ENCODE peak calls at places on chromosomes 2 and 18, in five cellular contexts. F is endothelial cell of umbilical vein, L is tibial nerve, G is HepG2, U is sigmoid colon. K is an unnamed sample.

GRCh38 chr2:17606851-17607250 is 66.4 kb downstream of the VSNL1 start:
- DNase-seq in U (no peak), F (no peak), G (no peak), L (no peak), K (no peak)

GRCh38 chr2:127007652-127008051 is 99.3 kb downstream of the BIN1 start:
- DNase-seq in G (no peak), L (no peak), U (no peak), F (no peak), K (no peak)

GRCh38 chr2:37554157-37554515 is 117.3 kb downstream of the CDC42EP3 start:
- DNase-seq in G (no peak), F (no peak), L (no peak), U (no peak), K (no peak)

GRCh38 chr2:71629273-71629672 is 175.9 kb downstream of the DYSF start:
- DNase-seq in L (no peak), F (no peak), U (no peak), G (no peak), K (no peak)

GRCh38 chr2:207729465-207729998 is 18.1 kb downstream of the CCNYL1 start:
- DNase-seq in F (no peak), L (no peak), G (no peak), U (no peak), K (no peak)

GRCh38 chr2:192000196-192000990 is 153.5 kb upstream of the CAVIN2 start:
- DNase-seq in F (no peak), G (no peak), L (no peak), U (no peak), K (no peak)

GRCh38 chr2:196131384-196131861 is 40.0 kb downstream of the STK17B start:
- DNase-seq in L (no peak), U (no peak), G (peak), F (peak), K (no peak)

GRCh38 chr2:195741191-195741590 is 84.2 kb downstream of the SLC39A10 start:
- DNase-seq in U (no peak), F (no peak), G (no peak), L (no peak), K (no peak)

GRCh38 chr2:153715218-153715617 is 156.5 kb upstream of the GALNT13 start:
- DNase-seq in F (no peak), U (no peak), L (no peak), G (no peak), K (no peak)

GRCh38 chr18:61892683-61893303 is at the start of gene RNF152:
- DNase-seq in L (no peak), G (no peak), F (peak), U (peak), K (peak)

GRCh38 chr2:38792751-38793150 is 14.7 kb downstream of the GEMIN6 start:
- DNase-seq in G (no peak), F (no peak), L (no peak), U (no peak), K (no peak)

GRCh38 chr2:205892141-205893064 is 193.6 kb downstream of the INO80D start:
- DNase-seq in F (no peak), U (peak), L (peak), G (peak), K (no peak)

GRCh38 chr2:91477731-91478672 is 2786.5 kb downstream of the RPIA start:
- DNase-seq in F (peak), G (no peak), L (no peak), U (peak), K (no peak)

GRCh38 chr18:39414009-39414700 is 1848.6 kb upstream of the CELF4 start:
- DNase-seq in U (no peak), F (peak), L (no peak), G (no peak), K (no peak)

GRCh38 chr2:75464348-75464946 is 96.3 kb downstream of the EVA1A start:
- DNase-seq in F (peak), L (no peak), G (peak), U (no peak), K (no peak)

GRCh38 chr18:76479351-76480238 is 15.4 kb downstream of the ZNF516 start:
- DNase-seq in F (no peak), G (no peak), U (no peak), L (no peak), K (no peak)

GRCh38 chr2:152506843-152507242 is 171.9 kb downstream of the FMNL2 start:
- DNase-seq in F (peak), U (no peak), L (no peak), G (no peak), K (no peak)

GRCh38 chr2:174594451-174594850 is 3.2 kb downstream of the WIPF1 start:
- DNase-seq in G (no peak), F (no peak), L (no peak), U (no peak), K (no peak)

GRCh38 chr2:215338883-215339679 is 27.2 kb downstream of the ATIC start:
- DNase-seq in U (no peak), L (no peak), G (no peak), F (no peak), K (no peak)

GRCh38 chr2:235170536-235171510 is 219.0 kb downstream of the SH3BP4 start:
- DNase-seq in F (no peak), G (no peak), L (no peak), U (no peak), K (no peak)

GRCh38 chr2:29218550-29219125 is 103.4 kb downstream of the CLIP4 start:
- DNase-seq in L (no peak), U (peak), G (no peak), F (no peak), K (no peak)

GRCh38 chr2:7525746-7526145 is 608.5 kb downstream of the RNF144A start:
- DNase-seq in L (no peak), G (no peak), F (no peak), U (no peak), K (no peak)

GRCh38 chr2:133389569-133389968 is 178.7 kb downstream of the NCKAP5 start:
- DNase-seq in G (no peak), L (no peak), U (no peak), F (no peak), K (no peak)

GRCh38 chr2:112032615-112033457 is 22.2 kb upstream of the TMEM87B start:
- DNase-seq in L (no peak), F (peak), G (no peak), U (peak), K (peak)

GRCh38 chr2:48248251-48248933 is 281.6 kb upstream of the STON1 start:
- DNase-seq in L (no peak), U (no peak), G (peak), F (peak), K (no peak)

GRCh38 chr18:13645093-13645492 is 81.3 kb downstream of the FAM210A start:
- DNase-seq in G (no peak), L (no peak), F (no peak), U (peak), K (no peak)

DNA sequence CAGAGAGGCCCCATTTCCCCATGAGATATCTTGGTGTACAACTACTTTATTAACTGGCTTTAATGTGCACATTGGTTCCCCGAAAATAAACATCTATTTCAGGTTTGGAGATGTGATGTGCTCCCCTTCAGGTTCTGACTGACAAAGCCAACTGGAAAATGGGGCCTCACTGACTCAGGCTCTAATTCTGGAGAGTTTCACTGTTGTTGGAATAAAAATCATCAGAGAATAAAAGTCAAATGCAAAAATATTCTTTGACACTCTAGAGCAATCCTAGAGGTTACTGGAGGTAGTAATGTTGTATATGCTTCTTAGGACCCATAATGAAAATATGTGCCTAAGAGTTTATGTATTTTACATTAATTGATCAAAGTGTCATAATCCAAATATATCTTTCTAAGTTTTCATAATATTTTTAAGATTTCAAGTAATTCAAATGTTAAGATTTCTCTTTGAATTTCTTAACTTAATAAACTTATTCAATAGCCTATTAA is 189.9 kb upstream of the COL3A1 start:
- DNase-seq in G (no peak), L (no peak), F (no peak), U (no peak), K (no peak)
- TF ChIP-seq POLR2A in G (no peak), L (no peak), F (no peak), U (no peak), K (no peak)

DNA sequence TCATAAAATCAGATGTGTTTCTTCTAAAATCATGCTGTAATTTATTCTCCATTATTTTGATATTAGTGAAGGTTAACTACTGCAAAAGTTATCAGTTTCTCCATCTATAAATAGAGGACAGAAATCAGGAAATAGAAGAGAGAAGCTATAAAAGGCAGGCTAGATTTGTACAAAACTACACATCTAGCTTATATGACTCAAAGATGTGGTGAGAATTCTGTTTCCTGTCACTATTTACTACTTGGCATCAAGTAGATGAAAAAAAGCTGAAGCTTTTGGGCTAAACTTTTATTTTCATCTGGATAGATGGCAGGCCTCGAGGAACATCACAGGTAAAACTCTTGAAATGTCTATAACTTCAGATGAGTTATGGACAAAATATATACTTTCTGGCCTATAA is 49.8 kb upstream of the NAB1 start:
- DNase-seq in G (no peak), L (no peak), U (no peak), F (no peak), K (no peak)
- TF ChIP-seq POLR2A in G (no peak), L (no peak), U (no peak), F (no peak), K (no peak)

GRCh38 chr2:119486886-119487285 is 37.4 kb downstream of the SCTR start:
- DNase-seq in U (no peak), F (peak), L (no peak), G (no peak), K (no peak)
- TF ChIP-seq POLR2A in U (no peak), F (no peak), L (no peak), G (no peak), K (no peak)

GRCh38 chr2:69291004-69291650 is 95.9 kb downstream of the GFPT1 start:
- DNase-seq in U (no peak), L (no peak), G (peak), F (no peak), K (peak)
- TF ChIP-seq POLR2A in U (no peak), L (no peak), G (no peak), F (no peak), K (no peak)

GRCh38 chr18:49563130-49563540 is 1.3 kb downstream of the LIPG start:
- DNase-seq in G (no peak), L (no peak), U (no peak), F (peak), K (no peak)
- TF ChIP-seq POLR2A in G (no peak), L (no peak), U (no peak), F (no peak), K (no peak)

GRCh38 chr2:96831679-96832078 is 12.1 kb downstream of the ANKRD23 start:
- DNase-seq in F (no peak), U (no peak), G (no peak), L (no peak), K (no peak)
- TF ChIP-seq POLR2A in F (no peak), U (no peak), G (no peak), L (no peak), K (no peak)

DNA sequence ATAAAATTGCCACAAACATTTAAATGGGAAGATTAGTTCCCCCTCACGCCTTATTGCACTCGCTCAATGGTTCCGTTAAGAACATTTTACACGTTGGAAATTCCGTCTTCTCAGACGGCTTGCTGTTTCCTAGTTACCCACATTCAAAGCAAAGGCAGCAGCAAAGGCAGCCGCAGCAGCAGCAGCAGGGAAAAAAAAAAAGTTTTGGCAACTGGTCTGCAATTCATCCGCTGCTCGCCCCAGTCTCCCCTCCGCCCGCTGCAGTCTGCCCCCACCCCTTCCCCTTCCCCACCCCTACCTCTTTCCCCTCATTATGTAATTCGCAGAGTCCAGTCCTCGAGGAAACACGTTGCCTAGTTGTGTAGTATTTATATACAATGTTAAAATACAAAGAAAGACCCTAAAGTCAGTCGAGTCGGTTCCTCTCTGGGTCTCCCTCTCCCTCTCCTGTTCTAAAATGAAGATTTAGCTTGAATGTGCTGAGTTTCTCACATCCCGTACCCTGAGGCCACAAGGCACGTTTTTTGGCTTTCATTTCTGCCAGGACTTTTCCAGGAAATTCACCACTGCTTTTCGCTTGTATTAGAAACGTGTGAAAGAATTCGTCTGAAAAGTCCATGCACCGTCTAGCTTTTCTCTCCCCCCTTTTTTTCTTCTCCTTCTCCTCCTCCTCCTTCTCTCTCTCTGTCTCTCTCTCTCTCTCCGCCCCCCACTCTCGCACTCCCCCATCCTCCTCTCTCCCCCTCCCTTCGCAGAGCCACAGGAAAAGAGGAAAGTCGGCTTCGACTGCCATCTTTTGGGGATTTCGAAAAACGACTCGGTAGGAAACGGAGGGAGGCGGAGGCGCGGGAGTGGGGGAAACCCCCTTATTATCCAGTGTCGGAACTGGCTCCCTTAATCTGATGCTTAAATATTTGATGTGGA is 140.0 kb downstream of the MEIS1 start:
- DNase-seq in F (peak), U (peak), L (no peak), G (peak), K (peak)
- TF ChIP-seq POLR2A in F (no peak), U (no peak), L (no peak), G (no peak), K (no peak)